ENCODE peak calls at places on chromosome 3, in nine cellular contexts. N is esophagus muscularis mucosa, L is AG04450, U is PC-9, O is psoas muscle, D is HCT116, F is GM12878, A is Panc1, X is left ventricle myocardium inferior. J is an unnamed sample.
A peak's percentile ranks its signal among the peaks of the same experiment; 100 is the strongest.

GRCh38 chr3:128504957-128505730 is 12.1 kb upstream of the GATA2 start:
- DNase-seq in X (no peak), L (no peak), A (no peak), F (no peak), D (no peak), O (no peak), U (peak; percentile 85), N (peak; percentile 26), J (no peak)

GRCh38 chr3:117919611-117920010 is 1115.0 kb downstream of the IGSF11 start:
- DNase-seq in X (no peak), N (no peak), O (no peak), F (no peak), U (no peak), L (no peak), A (no peak), D (no peak), J (no peak)

GRCh38 chr3:158789592-158789991 is 12.3 kb upstream of the MFSD1 start:
- DNase-seq in O (no peak), X (no peak), N (peak; percentile 84), F (no peak), U (peak; percentile 64), L (no peak), A (no peak), D (no peak), J (no peak)

GRCh38 chr3:54056521-54056920 is 65.8 kb upstream of the CACNA2D3 start:
- DNase-seq in X (no peak), L (no peak), U (no peak), O (no peak), F (no peak), D (no peak), A (no peak), N (no peak), J (no peak)

GRCh38 chr3:40079203-40079844 is 230.2 kb upstream of the EIF1B start:
- DNase-seq in F (no peak), D (no peak), O (no peak), U (no peak), A (no peak), L (no peak), X (no peak), N (peak; percentile 77), J (no peak)

GRCh38 chr3:193305356-193305755 is 64.3 kb downstream of the PLAAT1 start:
- DNase-seq in O (no peak), X (no peak), N (no peak), D (no peak), U (no peak), L (no peak), F (no peak), A (no peak), J (no peak)

GRCh38 chr3:72154391-72155300 is 369.7 kb upstream of the PROK2 start:
- DNase-seq in L (no peak), F (no peak), N (no peak), X (no peak), D (no peak), O (no peak), A (no peak), U (no peak), J (no peak)

GRCh38 chr3:30657914-30658313 is 51.5 kb downstream of the TGFBR2 start:
- DNase-seq in D (no peak), X (no peak), N (no peak), L (no peak), A (no peak), U (no peak), F (no peak), O (no peak), J (no peak)

GRCh38 chr3:178982138-178982537 is 89.5 kb downstream of the ZMAT3 start:
- DNase-seq in L (no peak), O (no peak), A (no peak), X (no peak), N (no peak), D (no peak), U (no peak), F (no peak), J (no peak)

GRCh38 chr3:162605651-162606204 is 1109.1 kb downstream of the OTOL1 start:
- DNase-seq in A (no peak), O (no peak), N (no peak), X (no peak), U (no peak), L (no peak), F (no peak), D (no peak), J (no peak)

GRCh38 chr3:18079739-18080138 is 337.3 kb upstream of the TBC1D5 start:
- DNase-seq in F (no peak), L (no peak), O (no peak), A (no peak), N (no peak), D (peak; percentile 69), U (no peak), X (no peak), J (no peak)

GRCh38 chr3:126347543-126348161 is 9.6 kb downstream of the KLF15 start:
- DNase-seq in F (no peak), O (peak; percentile 36), D (no peak), L (no peak), A (no peak), U (no peak), N (no peak), X (no peak), J (no peak)

GRCh38 chr3:117609330-117609729 is 899.8 kb downstream of the TUSC7 start:
- DNase-seq in U (no peak), A (no peak), N (no peak), F (no peak), O (no peak), X (no peak), L (no peak), D (no peak), J (no peak)

GRCh38 chr3:160935413-160936095 is 169.6 kb downstream of the B3GALNT1 start:
- DNase-seq in F (no peak), N (no peak), L (no peak), X (no peak), D (no peak), O (no peak), A (no peak), U (no peak), J (no peak)

GRCh38 chr3:52197842-52198625 is at the start of gene ALAS1:
- DNase-seq in N (peak; percentile 95), O (peak; percentile 96), L (peak; percentile 69), U (peak; percentile 74), D (peak; percentile 65), F (peak; percentile 72), X (peak; percentile 94), A (peak; percentile 33), J (peak; percentile 52)

GRCh38 chr3:46252980-46253379 is 10.7 kb downstream of the CCR3 start:
- DNase-seq in F (no peak), O (no peak), D (no peak), A (no peak), U (no peak), N (peak; percentile 50), L (no peak), X (no peak), J (no peak)

GRCh38 chr3:144128117-144128892 is 156.7 kb downstream of the DIPK2A start:
- DNase-seq in L (no peak), X (no peak), U (no peak), N (no peak), O (no peak), A (no peak), F (peak; percentile 78), D (no peak), J (no peak)

GRCh38 chr3:9020396-9020795 is 57.1 kb upstream of the RAD18 start:
- DNase-seq in X (no peak), L (no peak), D (no peak), O (no peak), N (no peak), F (no peak), U (no peak), A (no peak), J (no peak)

GRCh38 chr3:116140100-116140689 is 305.1 kb downstream of the LSAMP start:
- DNase-seq in O (no peak), U (no peak), A (no peak), F (no peak), L (no peak), D (peak; percentile 12), N (no peak), X (no peak), J (no peak)

GRCh38 chr3:157529751-157530150 is 26.5 kb upstream of the VEPH1 start:
- DNase-seq in X (no peak), U (no peak), F (no peak), L (no peak), A (no peak), O (no peak), D (no peak), N (no peak), J (no peak)

GRCh38 chr3:123344175-123344908 is 104.5 kb downstream of the ADCY5 start:
- DNase-seq in U (no peak), D (no peak), F (no peak), A (no peak), X (peak; percentile 10), L (no peak), O (no peak), N (no peak), J (no peak)

GRCh38 chr3:57065588-57065987 is 5.1 kb downstream of the SPATA12 start:
- DNase-seq in L (no peak), N (no peak), O (no peak), X (no peak), U (peak; percentile 88), F (no peak), A (no peak), D (peak; percentile 51), J (no peak)

GRCh38 chr3:137259709-137260108 is 301.9 kb downstream of the IL20RB start:
- DNase-seq in N (no peak), A (no peak), X (no peak), D (no peak), F (no peak), O (no peak), L (no peak), U (no peak), J (no peak)
- TF ChIP-seq CTCF in N (no peak), A (no peak), X (no peak), D (no peak), F (no peak), O (no peak), L (no peak), U (no peak), J (no peak)

GRCh38 chr3:4756060-4756775 is 223.0 kb upstream of the BHLHE40 start:
- DNase-seq in U (no peak), O (no peak), X (no peak), L (no peak), D (no peak), A (no peak), F (no peak), N (no peak), J (no peak)
- H3K27ac ChIP-seq in U (no peak overlapping the region), O (no peak overlapping the region), X (peak overlapping the region; percentile 67), L (no peak overlapping the region), D (no peak overlapping the region), A (no peak overlapping the region), F (peak overlapping the region; percentile 95), N (no peak overlapping the region), J (peak overlapping the region; percentile 80)

GRCh38 chr3:23805228-23805880 is 401 bp upstream of the UBE2E1 start:
- DNase-seq in X (no peak), N (no peak), A (no peak), F (no peak), O (no peak), D (no peak), U (no peak), L (no peak), J (no peak)
- TF ChIP-seq CTCF in X (no peak), N (no peak), A (no peak), F (no peak), O (no peak), D (no peak), U (no peak), L (peak; percentile 14), J (no peak)

GRCh38 chr3:11543141-11543947 is 100.4 kb downstream of the VGLL4 start:
- DNase-seq in O (no peak), U (no peak), N (no peak), X (no peak), A (no peak), F (no peak), L (no peak), D (no peak), J (no peak)
- H3K27ac ChIP-seq in O (no peak overlapping the region), U (no peak overlapping the region), N (no peak overlapping the region), X (no peak overlapping the region), A (peak overlapping the region; percentile 51), F (no peak overlapping the region), L (no peak overlapping the region), D (no peak overlapping the region), J (no peak overlapping the region)